ENCODE peak calls at places on chromosome 12, in eight cellular contexts. H is EH, F is germinal center, A is nucleus accumbens, T is choroid plexus epithelial cell, O is RWPE2, N is suprapubic skin, D is brain pericyte. R is an unnamed sample.
A peak's percentile ranks its signal among the peaks of the same experiment; 100 is the strongest.

GRCh38 chr12:98893126-98893525 is 248.0 kb downstream of the APAF1 start:
- DNase-seq in H (peak; percentile 4), F (no peak), A (no peak), T (no peak), O (no peak), N (no peak), D (no peak), R (peak; percentile 40)

GRCh38 chr12:26557326-26557725 is 275.7 kb downstream of the ITPR2 start:
- DNase-seq in H (no peak), F (no peak), A (no peak), T (no peak), O (no peak), N (no peak), D (no peak), R (no peak)

GRCh38 chr12:105741786-105742566 is 396.8 kb downstream of the NUAK1 start:
- DNase-seq in H (peak; percentile 97), F (no peak), A (no peak), T (peak; percentile 76), O (no peak), N (no peak), D (no peak), R (peak; percentile 67)

GRCh38 chr12:124700810-124701594 is 133.6 kb upstream of the NCOR2 start:
- DNase-seq in H (peak; percentile 78), F (no peak), A (no peak), T (peak; percentile 64), O (no peak), N (no peak), D (no peak), R (peak; percentile 92)

GRCh38 chr12:107400686-107401447 is 284.7 kb upstream of the PWP1 start:
- DNase-seq in H (peak; percentile 53), F (no peak), A (no peak), T (peak; percentile 90), O (no peak), N (no peak), D (no peak), R (peak; percentile 64)

GRCh38 chr12:120290541-120291312 is 976 bp downstream of the RNU4-2 start:
- DNase-seq in H (no peak), F (no peak), A (peak; percentile 12), T (no peak), O (no peak), N (peak; percentile 65), D (no peak), R (peak; percentile 21)

GRCh38 chr12:80165741-80166140 is 66.4 kb downstream of the OTOGL start:
- DNase-seq in H (no peak), F (no peak), A (no peak), T (no peak), O (no peak), N (no peak), D (no peak), R (no peak)

GRCh38 chr12:87812030-87812429 is 217.2 kb downstream of the C12orf50 start:
- DNase-seq in H (no peak), F (no peak), A (no peak), T (peak; percentile 70), O (no peak), N (no peak), D (no peak), R (no peak)

GRCh38 chr12:99960312-99960711 is 24.4 kb downstream of the ANKS1B start:
- DNase-seq in H (no peak), F (no peak), A (no peak), T (peak; percentile 5), O (no peak), N (no peak), D (no peak), R (peak; percentile 30)

GRCh38 chr12:5921966-5922365 is 23.1 kb downstream of the ANO2 start:
- DNase-seq in H (no peak), F (no peak), A (no peak), T (no peak), O (no peak), N (no peak), D (no peak), R (no peak)

GRCh38 chr12:94812345-94812744 is 162.0 kb upstream of the TMCC3 start:
- DNase-seq in H (no peak), F (no peak), A (no peak), T (no peak), O (no peak), N (no peak), D (no peak), R (no peak)

GRCh38 chr12:12628013-12628412 is 16.3 kb downstream of the CREBL2 start:
- DNase-seq in H (peak; percentile 68), F (no peak), A (no peak), T (peak; percentile 48), O (no peak), N (no peak), D (no peak), R (peak; percentile 20)

GRCh38 chr12:57887631-57888406 is 41.3 kb upstream of the CTDSP2 start:
- DNase-seq in H (peak; percentile 92), F (no peak), A (peak; percentile 58), T (peak; percentile 34), O (no peak), N (no peak), D (no peak), R (peak; percentile 78)

GRCh38 chr12:130713581-130713991 is 2.5 kb downstream of the RIMBP2 start:
- DNase-seq in H (no peak), F (no peak), A (no peak), T (no peak), O (no peak), N (no peak), D (no peak), R (no peak)

GRCh38 chr12:95538656-95539055 is 12.6 kb downstream of the USP44 start:
- DNase-seq in H (no peak), F (no peak), A (no peak), T (no peak), O (no peak), N (no peak), D (no peak), R (no peak)

GRCh38 chr12:107767466-107767865 is 6.5 kb upstream of the PRDM4 start:
- DNase-seq in H (no peak), F (no peak), A (no peak), T (no peak), O (no peak), N (no peak), D (no peak), R (no peak)

GRCh38 chr12:953776-954175 is 4.3 kb upstream of the RAD52 start:
- DNase-seq in H (peak; percentile 78), F (no peak), A (no peak), T (peak; percentile 59), O (no peak), N (no peak), D (no peak), R (peak; percentile 9)

GRCh38 chr12:1435044-1435443 is 159.3 kb downstream of the FBXL14 start:
- DNase-seq in H (no peak), F (no peak), A (no peak), T (no peak), O (no peak), N (no peak), D (no peak), R (no peak)

GRCh38 chr12:95848575-95849388 is 10.0 kb upstream of the SNRPF start:
- DNase-seq in H (peak; percentile 56), F (no peak), A (no peak), T (peak; percentile 63), O (no peak), N (no peak), D (peak; percentile 12), R (peak; percentile 65)

GRCh38 chr12:66279127-66279712 is 23.1 kb upstream of the HELB start:
- DNase-seq in H (peak; percentile 28), F (no peak), A (no peak), T (peak; percentile 72), O (no peak), N (no peak), D (no peak), R (peak; percentile 61)

GRCh38 chr12:104725610-104726009 is 232.5 kb downstream of the SLC41A2 start:
- DNase-seq in H (no peak), F (no peak), A (no peak), T (no peak), O (no peak), N (no peak), D (no peak), R (no peak)

GRCh38 chr12:113097716-113098427 is 37.7 kb downstream of the RASAL1 start:
- DNase-seq in H (peak; percentile 8), F (no peak), A (peak; percentile 76), T (peak; percentile 23), O (no peak), N (no peak), D (no peak), R (peak; percentile 70)

GRCh38 chr12:120199595-120200306 is 1.2 kb downstream of the RPLP0 start:
- DNase-seq in H (peak; percentile 66), F (no peak), A (no peak), T (peak; percentile 96), O (no peak), N (no peak), D (peak; percentile 37), R (peak; percentile 66)

GRCh38 chr12:67457799-67458680 is 188.9 kb downstream of the CAND1 start:
- DNase-seq in H (peak; percentile 35), F (no peak), A (no peak), T (peak; percentile 36), O (no peak), N (no peak), D (no peak), R (no peak)

GRCh38 chr12:3227076-3227975 is 150.1 kb downstream of the TSPAN9 start:
- DNase-seq in H (no peak), F (no peak), A (no peak), T (no peak), O (no peak), N (no peak), D (no peak), R (no peak)

GRCh38 chr12:100234591-100235304 is 32.1 kb downstream of the DEPDC4 start:
- DNase-seq in H (peak; percentile 61), F (peak; percentile 17), A (no peak), T (peak; percentile 75), O (no peak), N (no peak), D (peak; percentile 20), R (peak; percentile 48)

GRCh38 chr12:47276253-47277070 is 196.7 kb upstream of the AMIGO2 start:
- DNase-seq in H (peak; percentile 84), F (peak; percentile 48), A (no peak), T (peak; percentile 87), O (peak; percentile 64), N (no peak), D (no peak), R (peak; percentile 31)

R was measured in astrocyte of the hippocampus.